ENCODE peak calls at places on chromosomes 7 and 10, in six cellular contexts. X is GM06990, B is IMR-90, D is heart right ventricle, N is mammary epithelial cell, I is kidney. Z is an unnamed sample.

GRCh38 chr10:31698169-31698890 is 230.3 kb downstream of the ARHGAP12 start:
- DNase-seq in X (no peak), N (no peak), I (no peak), D (no peak), B (peak; percentile 91), Z (no peak)

GRCh38 chr10:20890491-20891337 is 6.4 kb downstream of the NEBL start:
- DNase-seq in X (no peak), D (no peak), N (peak; percentile 54), I (no peak), B (no peak), Z (no peak)

GRCh38 chr10:109374215-109374614 is 549.1 kb downstream of the XPNPEP1 start:
- DNase-seq in X (no peak), B (peak; percentile 78), D (no peak), N (peak; percentile 76), I (no peak), Z (no peak)

GRCh38 chr7:12641196-12641595 is 46.2 kb upstream of the ARL4A start:
- DNase-seq in N (no peak), I (no peak), B (no peak), D (no peak), X (no peak), Z (no peak)

GRCh38 chr7:88888684-88889083 is 93.1 kb upstream of the TEX47 start:
- DNase-seq in D (no peak), X (no peak), B (no peak), N (peak; percentile 1), I (no peak), Z (no peak)

GRCh38 chr10:4183761-4184261 is 398.8 kb upstream of the KLF6 start:
- DNase-seq in X (no peak), D (no peak), I (no peak), N (no peak), B (peak; percentile 54), Z (no peak)

GRCh38 chr7:83836028-83836427 is 187.1 kb upstream of the SEMA3E start:
- DNase-seq in B (no peak), D (no peak), I (no peak), X (no peak), N (no peak), Z (no peak)

GRCh38 chr7:121180436-121181063 is 148.2 kb upstream of the WNT16 start:
- DNase-seq in N (no peak), I (no peak), B (no peak), X (peak; percentile 72), D (no peak), Z (no peak)

GRCh38 chr7:79452495-79453265 is 787 bp downstream of the MAGI2 start:
- DNase-seq in D (peak; percentile 29), B (peak; percentile 26), N (no peak), I (peak; percentile 64), X (no peak), Z (no peak)

GRCh38 chr10:127440371-127440770 is 108.7 kb upstream of the NPS start:
- DNase-seq in X (no peak), I (no peak), D (no peak), N (no peak), B (no peak), Z (no peak)

GRCh38 chr7:93115796-93116195 is 2.0 kb downstream of the SAMD9 start:
- DNase-seq in N (peak; percentile 89), D (no peak), X (no peak), B (peak; percentile 75), I (no peak), Z (no peak)

GRCh38 chr10:91313761-91314520 is 93.5 kb downstream of the PCGF5 start:
- DNase-seq in D (no peak), N (peak; percentile 48), B (peak; percentile 96), X (no peak), I (no peak), Z (no peak)

GRCh38 chr10:74439213-74439612 is 288.2 kb downstream of the ADK start:
- DNase-seq in I (no peak), N (no peak), B (no peak), D (no peak), X (no peak), Z (no peak)

GRCh38 chr10:97843296-97843671 is 6.4 kb upstream of the GOLGA7B start:
- DNase-seq in B (no peak), N (peak; percentile 61), I (no peak), X (no peak), D (no peak), Z (no peak)

GRCh38 chr10:101065479-101066145 is 3.8 kb downstream of the KAZALD1 start:
- DNase-seq in X (no peak), I (no peak), B (peak; percentile 68), N (no peak), D (no peak), Z (no peak)

GRCh38 chr10:101176577-101176976 is 45.5 kb downstream of the TLX1 start:
- DNase-seq in B (no peak), D (no peak), N (no peak), I (no peak), X (no peak), Z (no peak)

GRCh38 chr10:12634532-12634931 is 285.2 kb downstream of the CAMK1D start:
- DNase-seq in X (no peak), D (no peak), B (no peak), I (no peak), N (no peak), Z (no peak)

GRCh38 chr10:129932182-129932581 is 31.9 kb downstream of the EBF3 start:
- DNase-seq in B (no peak), X (no peak), N (no peak), D (no peak), I (no peak), Z (no peak)

GRCh38 chr7:128878226-128879105 is 15.8 kb downstream of the ATP6V1F start:
- DNase-seq in B (no peak), N (no peak), I (peak; percentile 25), X (no peak), D (no peak), Z (no peak)

GRCh38 chr7:148457310-148457921 is 133.2 kb upstream of the C7orf33 start:
- DNase-seq in B (no peak), N (no peak), D (no peak), I (no peak), X (no peak), Z (no peak)

GRCh38 chr10:91813251-91813650 is 15.0 kb downstream of the TNKS2 start:
- DNase-seq in X (no peak), I (no peak), N (no peak), B (no peak), D (no peak), Z (no peak)

GRCh38 chr10:49008056-49008455 is 68.4 kb upstream of the LRRC18 start:
- DNase-seq in D (peak; percentile 52), B (no peak), X (no peak), I (no peak), N (no peak), Z (no peak)

GRCh38 chr10:125158528-125159485 is 1.6 kb downstream of the CTBP2 start:
- DNase-seq in N (peak; percentile 56), X (no peak), B (peak; percentile 54), D (peak; percentile 72), I (peak; percentile 82), Z (no peak)

GRCh38 chr10:44334621-44335184 is 50.2 kb downstream of the CXCL12 start:
- DNase-seq in I (no peak), B (peak; percentile 89), D (no peak), N (no peak), X (no peak), Z (no peak)

GRCh38 chr7:73671317-73671651 is 3.7 kb downstream of the VPS37D start:
- DNase-seq in B (no peak), X (no peak), N (no peak), I (no peak), D (no peak), Z (no peak)

GRCh38 chr10:14648936-14649335 is 125.8 kb downstream of the FAM107B start:
- DNase-seq in D (no peak), X (no peak), I (no peak), N (peak; percentile 74), B (no peak), Z (no peak)
- H3K4me3 ChIP-seq in D (no peak overlapping the region), X (peak overlapping the region; percentile 48), I (no peak overlapping the region), N (no peak overlapping the region), B (no peak overlapping the region), Z (peak overlapping the region; percentile 46)

GRCh38 chr7:1223196-1224092 is 9.2 kb upstream of the UNCX start:
- DNase-seq in X (no peak), B (no peak), D (no peak), N (no peak), I (no peak), Z (no peak)
- H3K4me3 ChIP-seq in X (no peak overlapping the region), B (no peak overlapping the region), D (no peak overlapping the region), N (no peak overlapping the region), I (no peak overlapping the region), Z (no peak overlapping the region)

DNA sequence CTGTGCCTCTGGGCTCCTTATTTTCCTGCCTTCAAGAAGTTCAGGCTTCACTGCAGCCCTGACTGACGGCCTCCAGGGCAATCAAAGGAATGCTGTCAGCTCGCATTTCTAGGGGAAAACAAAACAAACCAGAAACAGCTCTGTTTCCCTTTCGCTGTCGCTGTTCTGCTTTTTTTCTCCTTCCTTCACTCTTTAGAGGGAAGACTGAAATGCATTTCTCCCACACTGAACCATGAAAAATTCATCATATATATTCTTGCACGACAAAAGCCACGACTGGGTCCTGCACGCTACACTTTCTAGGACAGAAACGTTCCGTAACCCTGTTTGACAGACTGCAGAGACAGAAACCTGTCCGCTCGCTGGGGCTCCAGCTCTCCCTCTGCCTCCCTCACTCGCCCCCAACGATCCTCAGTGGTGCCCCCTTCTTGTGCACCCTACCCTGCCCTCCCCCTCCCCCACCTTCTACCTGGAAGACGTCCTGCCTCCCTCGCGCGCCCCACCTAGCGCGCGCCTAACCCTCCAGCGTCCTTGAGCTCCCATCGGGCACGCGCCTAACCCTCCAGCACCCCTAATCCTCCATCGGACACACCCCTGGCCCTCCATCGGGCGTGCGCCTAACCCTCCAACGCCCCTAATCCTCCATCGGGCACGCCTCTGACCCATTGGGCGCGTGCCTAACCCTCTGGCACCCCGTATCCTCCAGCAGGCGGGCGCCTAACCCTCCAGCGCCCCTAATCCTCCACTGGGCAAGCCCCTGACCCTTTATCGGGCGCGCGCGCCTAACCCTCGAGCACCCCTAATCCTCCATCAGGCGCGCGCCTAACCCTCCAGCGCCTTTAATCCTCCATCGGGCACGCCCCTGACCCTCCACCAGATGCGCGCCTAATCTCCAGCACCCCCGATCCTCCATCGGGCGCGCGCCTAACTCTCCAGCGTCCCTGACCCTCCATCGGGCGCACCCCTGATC is 37.1 kb downstream of the SVOPL start:
- DNase-seq in B (no peak), D (no peak), I (peak; percentile 76), N (no peak), X (no peak), Z (no peak)
- H3K4me3 ChIP-seq in B (peak overlapping the region; percentile 30), D (peak overlapping the region; percentile 30), I (peak overlapping the region; percentile 67), N (peak overlapping the region; percentile 43), X (peak overlapping the region; percentile 2), Z (no peak overlapping the region)

DNA sequence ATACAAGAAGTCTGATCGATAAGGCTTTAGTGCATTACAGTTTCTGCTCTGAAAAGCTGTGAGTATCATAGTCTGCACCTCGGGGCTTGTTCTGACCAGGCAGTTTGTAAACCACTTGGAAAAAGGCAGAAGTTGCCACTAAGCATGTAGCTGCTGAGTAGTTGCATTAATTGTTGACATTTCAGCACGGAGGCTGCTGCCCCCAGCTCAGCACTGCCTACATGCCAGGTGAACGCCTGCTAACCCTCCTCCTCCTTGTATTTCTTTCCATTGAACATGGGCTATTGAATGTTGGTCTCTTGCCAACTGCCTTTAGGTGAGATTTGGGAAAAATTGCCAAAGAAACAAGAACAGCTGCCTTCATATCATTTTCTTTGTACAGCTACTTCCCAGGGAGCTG is 164.2 kb downstream of the RAPGEF5 start:
- DNase-seq in D (no peak), N (no peak), B (no peak), I (no peak), X (no peak), Z (no peak)
- H3K4me3 ChIP-seq in D (no peak overlapping the region), N (no peak overlapping the region), B (no peak overlapping the region), I (no peak overlapping the region), X (no peak overlapping the region), Z (no peak overlapping the region)

Z was measured in CD8-positive, alpha-beta memory T cell.